ENCODE peak calls at places on chromosomes 5 and 9, in six cellular contexts. I is tibial nerve, T is heart left ventricle, G is esophagus squamous epithelium, H is stomach, Q is ovary. Y is an unnamed sample.

GRCh38 chr5:143649869-143650268 is 162.1 kb upstream of the HMHB1 start:
- DNase-seq in G (no peak), T (no peak), I (no peak), H (no peak), Q (no peak), Y (no peak)

GRCh38 chr5:53003144-53003543 is 14.0 kb downstream of the ITGA2 start:
- DNase-seq in G (no peak), I (no peak), H (no peak), Q (no peak), T (no peak), Y (no peak)

GRCh38 chr9:34190996-34191892 is 12.4 kb downstream of the UBAP1 start:
- DNase-seq in Q (no peak), T (no peak), G (no peak), H (no peak), I (no peak), Y (no peak)

GRCh38 chr9:114108016-114108833 is 9.1 kb upstream of the KIF12 start:
- DNase-seq in G (no peak), H (peak), Q (peak), I (peak), T (peak), Y (peak)

GRCh38 chr9:14222149-14222835 is 91.6 kb downstream of the NFIB start:
- DNase-seq in G (no peak), Q (no peak), H (no peak), I (no peak), T (no peak), Y (no peak)

GRCh38 chr9:121634329-121634784 is 17.1 kb upstream of the DAB2IP start:
- DNase-seq in I (no peak), H (no peak), G (no peak), T (no peak), Q (no peak), Y (no peak)

GRCh38 chr5:173329370-173330150 is 1.3 kb upstream of the STC2 start:
- DNase-seq in Q (no peak), G (no peak), T (no peak), I (no peak), H (no peak), Y (peak)

GRCh38 chr9:130638278-130639118 is 25.9 kb upstream of the PRDM12 start:
- DNase-seq in I (no peak), G (no peak), T (no peak), H (no peak), Q (no peak), Y (no peak)

GRCh38 chr9:24961787-24962186 is 416.1 kb upstream of the IZUMO3 start:
- DNase-seq in G (no peak), I (no peak), T (no peak), H (no peak), Q (no peak), Y (no peak)

GRCh38 chr9:124054671-124055212 is 43.2 kb downstream of the LHX2 start:
- DNase-seq in I (no peak), H (no peak), T (no peak), G (no peak), Q (no peak), Y (no peak)

GRCh38 chr5:58019614-58020013 is 440.3 kb downstream of the PLK2 start:
- DNase-seq in G (no peak), H (peak), T (peak), Q (no peak), I (no peak), Y (peak)

GRCh38 chr5:21661129-21661528 is 1192.0 kb downstream of the CDH12 start:
- DNase-seq in H (no peak), I (no peak), T (no peak), Q (no peak), G (no peak), Y (no peak)

GRCh38 chr5:21663082-21663481 is 1190.1 kb downstream of the CDH12 start:
- DNase-seq in G (no peak), T (no peak), Q (no peak), H (no peak), I (no peak), Y (no peak)

DNA sequence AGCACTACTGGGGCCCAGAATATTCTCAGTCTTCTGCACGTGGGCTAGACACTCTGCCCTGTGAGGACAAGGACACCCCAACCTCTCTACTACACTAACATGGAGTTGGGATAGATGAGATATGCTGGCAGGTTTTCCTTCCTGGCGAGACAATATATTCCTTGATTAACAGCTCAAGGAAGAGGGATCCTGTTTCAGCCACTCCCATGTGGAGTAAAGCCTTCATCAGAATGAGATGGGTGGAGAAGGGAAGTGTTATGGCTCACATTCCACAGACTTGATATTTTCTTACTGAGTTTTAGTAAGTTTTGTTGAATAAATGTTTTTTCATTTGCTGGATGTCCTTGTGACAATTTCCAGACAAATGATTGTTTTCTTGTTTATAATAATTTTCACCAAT is 1187.6 kb downstream of the CDH12 start:
- DNase-seq in T (no peak), G (no peak), Q (no peak), H (no peak), I (no peak), Y (no peak)
- TF ChIP-seq POLR2A in T (no peak), G (no peak), Q (no peak), H (no peak), I (no peak), Y (no peak)

GRCh38 chr5:148920646-148921288 is 94.4 kb downstream of the ADRB2 start:
- DNase-seq in H (no peak), Q (no peak), I (no peak), T (no peak), G (no peak), Y (no peak)
- H3K27ac ChIP-seq in H (no peak), Q (no peak), I (no peak), T (no peak), G (no peak), Y (no peak)

DNA sequence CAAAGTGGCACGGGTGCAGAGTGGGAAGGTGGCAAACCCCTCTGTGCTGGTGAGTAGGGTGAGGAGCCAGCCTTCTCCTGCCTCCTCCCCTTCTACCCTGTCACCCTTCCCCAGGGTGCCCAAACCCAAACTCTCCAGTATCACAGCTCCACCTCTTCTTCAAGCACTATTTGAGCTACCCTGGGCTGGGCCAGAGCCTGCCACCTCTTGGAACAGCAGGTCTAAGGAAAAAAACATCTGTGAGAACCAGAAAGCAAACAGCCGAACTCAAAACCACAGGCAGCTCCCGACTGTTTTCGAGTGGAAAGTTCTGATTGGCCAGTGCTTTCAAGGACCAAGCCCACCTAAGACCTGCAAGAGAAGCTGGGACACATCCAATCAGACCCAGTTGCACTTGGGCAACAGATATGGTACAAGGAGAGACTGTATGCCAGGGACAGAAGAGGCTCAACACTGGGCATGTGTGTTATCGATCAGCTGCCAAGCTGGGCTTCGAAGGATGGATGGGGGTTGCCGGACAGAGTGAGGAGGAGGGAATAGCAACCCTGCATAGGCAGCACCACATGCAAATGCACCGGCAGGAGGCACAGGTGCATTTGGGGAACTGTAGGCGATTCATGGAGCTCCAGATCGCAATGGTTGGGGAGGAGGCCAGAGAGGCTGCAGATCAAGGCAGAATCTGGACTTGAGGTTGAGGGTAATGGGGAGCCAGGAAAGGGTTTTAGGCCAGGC is 19.7 kb downstream of the ACSL6 start:
- DNase-seq in H (no peak), T (no peak), G (no peak), I (no peak), Q (no peak), Y (no peak)
- H3K4me3 ChIP-seq in H (no peak), T (no peak), G (no peak), I (no peak), Q (no peak), Y (no peak)

DNA sequence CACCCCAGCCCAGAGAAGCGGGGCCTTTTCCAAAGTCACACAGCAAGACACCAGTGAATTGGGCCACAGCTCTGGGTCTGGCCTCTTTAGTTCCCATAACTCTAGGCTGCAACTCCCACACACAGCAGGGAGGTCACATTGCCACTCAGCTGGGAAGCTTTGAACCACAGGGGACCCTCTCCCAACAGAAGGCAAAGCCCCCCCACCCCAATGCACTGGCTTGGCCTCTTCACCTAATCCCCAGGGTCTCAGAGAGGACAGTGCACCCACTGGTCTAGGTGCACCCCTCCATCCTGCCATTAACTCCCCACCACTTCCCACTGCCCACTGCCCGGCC is 156.7 kb upstream of the IER5L start:
- DNase-seq in I (no peak), H (no peak), T (no peak), G (no peak), Q (no peak), Y (no peak)
- TF ChIP-seq POLR2A in I (no peak), H (no peak), T (no peak), G (no peak), Q (no peak), Y (no peak)

GRCh38 chr9:4667681-4668080 is 1.4 kb upstream of the SPATA6L start:
- DNase-seq in H (no peak), G (no peak), I (no peak), Q (no peak), T (no peak), Y (no peak)
- H3K27ac ChIP-seq in H (no peak), G (no peak), I (no peak), Q (no peak), T (no peak), Y (no peak)

GRCh38 chr5:32170303-32171170 is 3.6 kb downstream of the GOLPH3 start:
- DNase-seq in G (no peak), T (no peak), Q (no peak), H (no peak), I (no peak), Y (no peak)
- H3K4me3 ChIP-seq in G (no peak), T (no peak), Q (no peak), H (peak), I (peak), Y (no peak)

DNA sequence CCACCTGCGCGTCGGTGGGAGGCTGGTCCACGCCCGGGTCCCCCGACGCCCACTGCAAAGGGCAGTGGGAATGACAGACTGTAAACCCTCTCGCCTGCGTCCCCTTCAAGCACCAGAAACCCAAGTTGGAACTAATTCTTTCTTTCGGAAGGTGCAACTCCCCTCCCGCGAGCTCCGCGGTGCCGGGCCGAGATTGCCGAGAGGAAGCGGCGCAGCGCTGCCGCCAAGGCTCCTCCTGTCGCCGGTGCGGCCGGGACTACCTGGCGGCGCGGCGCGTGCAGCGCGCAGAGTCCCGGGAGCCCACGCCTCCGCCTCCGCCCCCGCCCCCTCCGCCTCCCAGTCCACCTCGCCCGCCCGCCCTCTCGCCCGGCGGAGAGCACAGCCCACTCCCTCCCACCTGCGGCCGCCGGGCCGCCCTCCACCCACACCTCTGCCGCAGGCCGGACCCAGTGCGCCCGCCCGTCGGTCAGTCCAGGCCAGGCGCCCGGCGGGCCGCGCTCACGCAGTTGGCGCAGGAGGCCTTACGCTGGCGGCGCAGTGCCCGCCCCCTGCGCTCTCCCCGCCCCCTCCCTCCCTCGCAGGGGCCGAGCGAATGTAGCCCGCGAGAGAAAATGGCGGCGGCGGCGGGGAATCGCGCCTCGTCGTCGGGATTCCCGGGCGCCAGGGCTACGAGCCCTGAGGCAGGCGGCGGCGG is at the start of gene MAP3K1:
- DNase-seq in T (peak), H (peak), Q (peak), G (peak), I (peak), Y (peak)
- TF ChIP-seq POLR2A in T (no peak), H (no peak), Q (no peak), G (peak), I (peak), Y (no peak)

DNA sequence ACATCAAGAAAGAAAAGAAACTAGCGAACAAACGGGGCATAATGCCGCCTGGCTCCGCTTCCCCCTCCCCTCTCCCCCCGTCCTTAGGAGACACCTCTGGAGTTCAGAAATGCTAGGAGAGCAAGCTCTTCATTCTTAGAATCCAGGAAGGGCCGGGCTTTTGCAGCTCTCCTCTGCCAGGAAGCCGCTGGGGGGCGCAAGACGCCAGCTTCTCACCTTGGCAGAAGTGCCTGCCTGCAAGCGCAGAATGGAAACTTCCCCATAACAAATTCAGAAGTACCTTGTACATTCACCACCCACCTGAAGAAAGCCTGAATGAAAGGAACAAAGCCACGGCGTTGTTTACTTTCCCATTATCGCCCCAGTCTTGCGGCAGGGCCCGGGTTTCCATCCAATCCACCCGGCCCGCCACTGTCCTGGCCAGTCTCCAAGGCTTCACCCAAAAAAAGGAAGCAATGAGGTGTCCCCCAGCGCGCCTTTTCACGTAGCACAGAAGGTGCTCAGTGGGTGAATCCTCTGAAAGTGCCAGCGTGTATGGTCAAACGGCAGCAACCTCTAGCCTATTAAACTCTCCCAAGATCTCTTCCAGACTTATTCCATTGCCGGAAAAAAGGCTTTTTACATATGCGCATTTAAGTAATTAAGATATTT is 1.7 kb upstream of the GADD45G start:
- DNase-seq in H (peak), T (peak), Q (peak), I (peak), G (peak), Y (peak)
- H3K27ac ChIP-seq in H (peak), T (peak), Q (peak), I (no peak), G (peak), Y (peak)

GRCh38 chr9:93345630-93346239 is 105.8 kb upstream of the FAM120A start:
- DNase-seq in G (no peak), Q (no peak), H (no peak), I (no peak), T (no peak), Y (no peak)
- H3K4me3 ChIP-seq in G (peak), Q (peak), H (peak), I (peak), T (peak), Y (peak)

Y was measured in gastrocnemius medialis.